ENCODE peak calls at places on chromosome 3, in six cellular contexts. U is heart left ventricle; M is CD8-positive, alpha-beta T cell; R is stomach; T is GM13976; N is dorsolateral prefrontal cortex. G is an unnamed sample.

GRCh38 chr3:149828390-149828789 is 15.4 kb downstream of the RNF13 start:
- DNase-seq in U (no peak), M (no peak), R (no peak), T (no peak), N (no peak), G (no peak)

GRCh38 chr3:72748659-72749058 is 99.6 kb downstream of the SHQ1 start:
- DNase-seq in U (no peak), M (no peak), R (no peak), T (no peak), N (no peak), G (no peak)

GRCh38 chr3:127450331-127450730 is 140.2 kb downstream of the TPRA1 start:
- DNase-seq in U (no peak), M (no peak), R (peak; percentile 11), T (no peak), N (no peak), G (no peak)

GRCh38 chr3:124986153-124987143 is 51.9 kb upstream of the MUC13 start:
- DNase-seq in U (peak; percentile 38), M (no peak), R (no peak), T (no peak), N (no peak), G (no peak)

GRCh38 chr3:182644013-182644412 is 149.3 kb upstream of the ATP11B start:
- DNase-seq in U (no peak), M (no peak), R (no peak), T (no peak), N (no peak), G (no peak)

GRCh38 chr3:66106788-66107187 is 68.1 kb upstream of the MAGI1 start:
- DNase-seq in U (no peak), M (no peak), R (no peak), T (peak; percentile 54), N (no peak), G (no peak)

GRCh38 chr3:12840591-12841084 is 727 bp downstream of the RPL32 start:
- DNase-seq in U (no peak), M (no peak), R (no peak), T (no peak), N (no peak), G (no peak)

GRCh38 chr3:99131876-99132275 is 230.4 kb upstream of the DCBLD2 start:
- DNase-seq in U (no peak), M (no peak), R (no peak), T (no peak), N (no peak), G (no peak)

GRCh38 chr3:16697437-16698258 is 92.4 kb upstream of the DAZL start:
- DNase-seq in U (no peak), M (no peak), R (no peak), T (no peak), N (no peak), G (no peak)

GRCh38 chr3:193780810-193781472 is 187.9 kb downstream of the OPA1 start:
- DNase-seq in U (peak; percentile 79), M (no peak), R (peak; percentile 70), T (peak; percentile 66), N (peak; percentile 45), G (peak; percentile 45)

GRCh38 chr3:44920081-44920480 is 45.7 kb downstream of the TGM4 start:
- DNase-seq in U (no peak), M (no peak), R (no peak), T (no peak), N (no peak), G (no peak)

GRCh38 chr3:124281453-124282316 is 289.8 kb upstream of the ROPN1 start:
- DNase-seq in U (no peak), M (no peak), R (no peak), T (peak; percentile 33), N (no peak), G (no peak)

GRCh38 chr3:28726840-28727239 is 378.2 kb upstream of the AZI2 start:
- DNase-seq in U (peak; percentile 52), M (no peak), R (peak; percentile 54), T (peak; percentile 32), N (no peak), G (no peak)
- TF ChIP-seq CTCF in U (peak; percentile 63), M (no peak), R (no peak), T (peak; percentile 16), N (peak; percentile 16), G (no peak)

DNA sequence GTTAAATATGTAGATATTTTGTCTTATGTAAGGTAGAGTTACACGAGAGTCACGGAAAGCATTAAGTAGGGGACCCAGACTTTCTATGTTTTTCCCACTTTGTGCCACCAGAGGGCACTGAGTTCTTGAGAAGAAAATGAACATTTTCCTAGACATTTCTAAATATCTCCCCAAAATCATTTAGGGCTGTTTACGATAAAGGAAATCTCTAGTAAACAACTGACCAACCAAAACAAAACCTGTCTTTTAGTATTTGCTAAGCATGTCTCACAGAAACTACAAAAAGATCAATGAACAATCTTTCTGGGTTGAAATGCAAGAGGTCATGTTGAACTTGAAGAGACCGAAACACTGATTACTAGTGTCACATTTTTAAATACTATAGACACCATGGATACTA is 16.1 kb downstream of the POU1F1 start:
- DNase-seq in U (no peak), M (no peak), R (peak; percentile 38), T (peak; percentile 13), N (peak; percentile 15), G (no peak)
- TF ChIP-seq CTCF in U (peak; percentile 75), M (peak; percentile 61), R (no peak), T (peak; percentile 43), N (peak; percentile 65), G (no peak)

GRCh38 chr3:96213393-96213792 is 601.0 kb upstream of the EPHA6 start:
- DNase-seq in U (no peak), M (no peak), R (no peak), T (no peak), N (no peak), G (no peak)
- TF ChIP-seq CTCF in U (no peak), M (no peak), R (no peak), T (no peak), N (no peak), G (no peak)

GRCh38 chr3:9825461-9826040 is 15.5 kb downstream of the TTLL3 start:
- DNase-seq in U (no peak), M (no peak), R (no peak), T (no peak), N (no peak), G (no peak)

GRCh38 chr3:9817437-9817836 is 7.4 kb downstream of the TTLL3 start:
- DNase-seq in U (peak; percentile 4), M (no peak), R (no peak), T (no peak), N (no peak), G (no peak)

GRCh38 chr3:9818666-9819335 is 8.7 kb downstream of the TTLL3 start:
- DNase-seq in U (no peak), M (no peak), R (no peak), T (no peak), N (no peak), G (no peak)

GRCh38 chr3:9820543-9820942 is 10.5 kb downstream of the TTLL3 start:
- DNase-seq in U (peak; percentile 17), M (no peak), R (no peak), T (no peak), N (no peak), G (no peak)

DNA sequence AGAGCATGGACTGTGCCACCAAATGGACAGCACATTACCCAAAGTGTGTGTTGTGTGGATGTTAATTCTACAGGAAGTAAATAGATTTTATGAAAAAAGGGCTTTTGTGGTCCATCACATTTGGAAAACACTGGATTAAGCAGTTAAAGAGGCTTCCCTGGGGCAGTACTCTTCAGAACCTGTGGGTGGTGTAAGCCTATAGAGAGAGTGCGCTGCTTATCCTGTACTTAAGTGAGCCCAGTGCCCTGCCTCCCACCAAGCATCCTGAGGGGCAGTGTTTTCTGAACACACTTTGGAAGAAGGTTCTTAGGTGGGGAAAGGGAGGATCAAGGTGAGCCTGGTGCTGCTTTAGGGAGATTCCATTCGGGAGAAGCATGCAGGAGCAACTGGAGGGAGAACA is 10.9 kb downstream of the TTLL3 start:
- DNase-seq in U (peak; percentile 1), M (no peak), R (no peak), T (no peak), N (no peak), G (no peak)
- TF ChIP-seq CTCF in U (no peak), M (no peak), R (no peak), T (no peak), N (no peak), G (no peak)

GRCh38 chr3:196075013-196075412 is 6.9 kb downstream of the TFRC start:
- DNase-seq in U (no peak), M (no peak), R (no peak), T (no peak), N (no peak), G (no peak)

GRCh38 chr3:196067439-196067838 is 14.5 kb downstream of the TFRC start:
- DNase-seq in U (no peak), M (no peak), R (no peak), T (no peak), N (no peak), G (no peak)

GRCh38 chr3:196076721-196077120 is 5.2 kb downstream of the TFRC start:
- DNase-seq in U (no peak), M (no peak), R (no peak), T (no peak), N (no peak), G (no peak)

GRCh38 chr3:196072313-196072712 is 9.6 kb downstream of the TFRC start:
- DNase-seq in U (no peak), M (no peak), R (no peak), T (no peak), N (no peak), G (no peak)

GRCh38 chr3:196073188-196073838 is 8.6 kb downstream of the TFRC start:
- DNase-seq in U (no peak), M (peak; percentile 52), R (peak; percentile 67), T (peak; percentile 58), N (peak; percentile 49), G (no peak)
- TF ChIP-seq CTCF in U (peak; percentile 75), M (peak; percentile 63), R (no peak), T (peak; percentile 71), N (peak; percentile 83), G (no peak)

G was measured in omental fat pad.